ENCODE peak calls at places on chromosomes 5 and 9, in nine cellular contexts. K is prostate gland, C is cardiac fibroblast, E is endothelial cell, M is HepG2, D is lower leg skin, N is NB4, R is spleen, L is GM13977. Z is an unnamed sample.

GRCh38 chr5:28914302-28914701 is 1875.9 kb upstream of the CDH9 start:
- DNase-seq in E (no peak), L (no peak), D (no peak), R (no peak), N (no peak), M (no peak), K (no peak), C (no peak), Z (no peak)

GRCh38 chr5:64612349-64612961 is 77.8 kb upstream of the SHISAL2B start:
- DNase-seq in L (peak), M (peak), N (peak), D (no peak), R (no peak), K (peak), C (peak), E (peak), Z (no peak)

GRCh38 chr5:57804007-57804444 is 321.4 kb upstream of the ACTBL2 start:
- DNase-seq in L (no peak), C (peak), E (no peak), M (no peak), N (no peak), K (no peak), D (no peak), R (no peak), Z (no peak)

GRCh38 chr5:172005708-172006377 is 595 bp downstream of the FBXW11 start:
- DNase-seq in D (no peak), R (peak), L (peak), N (peak), E (peak), C (peak), K (peak), M (peak), Z (peak)

GRCh38 chr5:118857700-118858099 is 130.6 kb downstream of the DTWD2 start:
- DNase-seq in D (no peak), K (no peak), M (no peak), N (peak), L (no peak), E (no peak), C (peak), R (no peak), Z (no peak)

GRCh38 chr5:172683696-172684464 is 42.8 kb downstream of the NEURL1B start:
- DNase-seq in R (peak), M (no peak), K (no peak), L (peak), N (no peak), C (no peak), D (no peak), E (peak), Z (no peak)

GRCh38 chr5:160198148-160198545 is 31.2 kb upstream of the FABP6 start:
- DNase-seq in E (peak), D (no peak), R (no peak), N (no peak), L (no peak), M (no peak), C (no peak), K (no peak), Z (no peak)

GRCh38 chr9:99377790-99378775 is 156.0 kb downstream of the SEC61B start:
- DNase-seq in R (no peak), K (no peak), C (no peak), L (no peak), D (no peak), M (peak), N (no peak), E (no peak), Z (no peak)

GRCh38 chr5:148776780-148777179 is 49.6 kb upstream of the ADRB2 start:
- DNase-seq in D (peak), N (peak), R (no peak), L (no peak), K (no peak), M (no peak), E (no peak), C (peak), Z (no peak)

GRCh38 chr9:129208191-129209091 is 30.4 kb upstream of the IER5L start:
- DNase-seq in M (no peak), L (no peak), C (no peak), E (no peak), R (no peak), N (peak), D (no peak), K (no peak), Z (no peak)

GRCh38 chr5:65198777-65199120 is 283.0 kb downstream of the ADAMTS6 start:
- DNase-seq in M (peak), C (peak), N (no peak), D (no peak), L (no peak), K (no peak), R (no peak), E (no peak), Z (no peak)

GRCh38 chr9:4380406-4380805 is 80.5 kb upstream of the GLIS3 start:
- DNase-seq in L (no peak), K (no peak), D (no peak), E (no peak), R (no peak), C (no peak), N (no peak), M (no peak), Z (no peak)

GRCh38 chr5:68369436-68370125 is 154.0 kb downstream of the PIK3R1 start:
- DNase-seq in D (no peak), C (no peak), L (no peak), R (no peak), M (no peak), N (no peak), E (no peak), K (no peak), Z (no peak)

GRCh38 chr9:14159440-14160222 is 154.3 kb downstream of the NFIB start:
- DNase-seq in R (no peak), D (no peak), M (no peak), E (no peak), L (no peak), K (no peak), C (peak), N (no peak), Z (no peak)

GRCh38 chr9:14155237-14155636 is 158.7 kb downstream of the NFIB start:
- DNase-seq in E (no peak), L (no peak), D (no peak), K (no peak), N (no peak), M (no peak), C (peak), R (no peak), Z (no peak)

GRCh38 chr9:14158911-14159310 is 155.0 kb downstream of the NFIB start:
- DNase-seq in R (no peak), E (no peak), L (no peak), D (no peak), K (no peak), C (peak), M (no peak), N (no peak), Z (no peak)

GRCh38 chr9:14156046-14156445 is 157.9 kb downstream of the NFIB start:
- DNase-seq in M (no peak), E (no peak), D (no peak), N (no peak), R (no peak), L (no peak), K (no peak), C (no peak), Z (no peak)

DNA sequence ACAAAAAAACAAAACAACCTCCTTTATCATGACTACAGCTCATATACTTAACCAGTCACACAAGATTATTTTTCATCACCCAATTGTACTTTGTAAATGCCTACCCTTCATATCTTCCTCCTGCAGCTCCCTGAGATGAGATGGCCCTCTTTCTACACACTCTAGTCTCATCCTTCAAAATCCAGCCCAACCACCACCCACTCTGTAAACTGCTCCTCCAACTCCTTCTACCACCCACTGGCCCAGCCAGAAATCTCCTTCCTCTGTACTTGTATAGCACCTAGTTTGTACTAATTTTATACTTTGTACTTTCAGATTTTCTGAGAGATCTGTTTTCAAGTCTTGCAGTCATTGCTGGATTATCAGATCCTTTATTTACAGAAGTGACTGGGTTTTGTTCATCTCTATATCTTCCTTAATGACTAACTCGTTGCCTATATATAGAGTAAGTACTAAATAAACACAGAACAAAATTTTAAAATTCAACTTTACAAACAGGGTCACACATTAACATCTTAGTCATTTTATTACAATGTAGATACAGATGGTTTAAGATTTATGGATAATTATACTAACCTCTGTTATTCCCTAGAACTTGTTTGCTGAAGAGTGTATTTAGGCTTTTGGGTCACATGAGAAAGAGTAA is 155.7 kb downstream of the NFIB start:
- DNase-seq in D (no peak), R (no peak), N (no peak), L (no peak), K (no peak), E (no peak), M (no peak), C (no peak), Z (no peak)
- TF ChIP-seq CTCF in D (no peak), R (no peak), N (no peak), L (no peak), K (no peak), E (no peak), M (no peak), C (no peak), Z (no peak)

GRCh38 chr5:94254214-94254613 is 364.2 kb downstream of the KIAA0825 start:
- DNase-seq in L (no peak), C (peak), N (peak), K (no peak), R (no peak), D (no peak), E (no peak), M (no peak), Z (no peak)
- TF ChIP-seq CTCF in L (no peak), C (no peak), N (no peak), K (no peak), R (no peak), D (no peak), E (no peak), M (no peak), Z (no peak)

DNA sequence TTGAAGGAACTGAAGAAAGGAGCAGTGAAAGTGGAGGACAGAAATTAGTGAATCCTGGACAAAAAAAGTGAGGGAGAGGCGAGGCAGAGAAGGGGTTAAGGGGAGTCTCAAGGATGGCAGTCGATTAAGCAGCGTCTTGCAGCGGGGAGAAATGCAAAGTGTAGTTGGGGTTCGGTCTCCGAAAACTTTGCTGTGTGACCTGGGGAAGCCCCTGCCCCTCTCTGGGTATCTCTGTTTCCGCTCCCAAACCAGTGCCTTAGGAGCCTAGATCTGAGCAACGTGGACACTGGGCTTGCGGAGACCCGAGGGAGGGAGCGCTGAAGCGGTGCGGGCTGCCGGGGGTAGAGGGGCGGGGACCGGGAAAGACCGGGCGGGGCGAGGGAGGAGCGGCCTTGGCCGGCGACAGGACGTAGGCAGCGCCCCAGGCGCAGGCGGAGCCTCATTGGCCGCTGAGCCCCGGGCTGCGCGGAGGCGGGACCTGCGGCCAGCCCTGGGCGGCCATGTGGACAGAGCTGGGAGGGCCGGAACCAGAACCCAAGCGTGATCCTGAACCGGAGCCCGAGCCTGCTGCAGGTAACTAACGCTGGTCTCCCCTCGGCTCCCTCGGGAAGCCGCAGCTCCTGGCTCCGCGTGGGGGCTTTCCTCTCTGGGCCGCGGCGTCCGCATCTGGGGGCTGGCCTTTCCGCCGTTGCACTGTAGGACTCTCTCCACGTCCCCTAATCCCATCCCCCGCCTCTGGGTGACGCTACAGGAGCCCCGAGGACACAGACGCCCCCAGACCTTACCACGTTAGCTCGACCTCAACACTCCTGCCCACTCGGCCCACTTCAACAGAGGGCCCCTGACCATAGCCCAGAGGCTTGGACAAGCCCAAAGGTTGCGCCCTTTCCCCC is at the start of gene ALDH1B1:
- DNase-seq in L (peak), M (peak), D (peak), C (peak), R (peak), K (peak), N (peak), E (peak), Z (peak)
- TF ChIP-seq CTCF in L (peak), M (peak), D (no peak), C (peak), R (no peak), K (no peak), N (peak), E (no peak), Z (peak)

DNA sequence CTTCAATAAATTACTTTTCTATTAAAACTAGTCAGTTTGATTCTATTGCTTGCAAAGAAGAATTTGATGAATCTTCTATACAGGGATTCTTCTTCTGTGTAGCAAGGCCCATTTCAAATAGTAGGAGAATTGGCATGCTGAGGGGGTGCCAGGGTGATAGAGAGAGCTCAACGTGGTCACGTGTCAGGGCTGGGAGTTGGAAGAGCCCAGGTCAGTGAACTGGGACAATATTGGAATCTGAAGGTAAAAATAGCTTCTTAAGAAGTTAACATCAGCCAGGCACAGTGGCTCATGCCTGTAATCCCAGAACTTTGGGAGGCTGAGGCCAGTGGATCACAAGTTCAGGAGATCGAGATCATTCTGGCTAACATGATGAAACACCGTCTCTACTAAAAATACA is 64.1 kb upstream of the TLE1 start:
- DNase-seq in C (no peak), E (no peak), M (no peak), L (no peak), N (no peak), D (no peak), R (no peak), K (no peak), Z (no peak)
- TF ChIP-seq CTCF in C (no peak), E (no peak), M (no peak), L (no peak), N (no peak), D (no peak), R (no peak), K (no peak), Z (no peak)

GRCh38 chr5:10266839-10267238 is 16.8 kb downstream of the CCT5 start:
- DNase-seq in M (no peak), D (no peak), N (no peak), K (no peak), L (no peak), C (no peak), R (no peak), E (no peak), Z (no peak)
- TF ChIP-seq CTCF in M (no peak), D (no peak), N (no peak), K (no peak), L (no peak), C (no peak), R (no peak), E (no peak), Z (no peak)

DNA sequence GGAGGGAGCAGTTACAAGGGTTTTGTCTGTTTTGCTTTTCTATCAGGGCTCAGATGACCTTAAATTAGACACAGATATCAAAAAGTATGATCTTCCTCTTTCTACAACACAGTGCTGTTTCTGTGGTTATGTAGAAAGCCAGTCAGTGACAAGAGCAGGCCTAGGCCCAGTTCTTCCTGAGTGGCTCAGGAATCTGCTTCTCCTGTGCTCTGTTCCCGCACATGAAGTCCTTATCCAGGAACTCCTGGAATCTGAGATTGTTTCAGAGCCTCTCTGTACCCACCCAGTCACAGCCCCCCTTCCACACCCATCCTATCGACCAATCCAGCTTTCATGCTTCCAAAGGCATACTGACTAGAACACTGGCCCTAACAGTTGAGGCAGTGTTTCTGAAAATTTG is 40.4 kb upstream of the SMU1 start:
- DNase-seq in D (no peak), K (no peak), E (no peak), N (peak), C (no peak), L (no peak), R (peak), M (no peak), Z (no peak)
- TF ChIP-seq CTCF in D (no peak), K (no peak), E (no peak), N (no peak), C (no peak), L (no peak), R (no peak), M (no peak), Z (no peak)

GRCh38 chr5:61624966-61625681 is 293.1 kb downstream of the ZSWIM6 start:
- DNase-seq in C (no peak), M (no peak), D (no peak), E (no peak), N (no peak), L (no peak), R (no peak), K (no peak), Z (no peak)

GRCh38 chr5:61620660-61621650 is 288.9 kb downstream of the ZSWIM6 start:
- DNase-seq in E (no peak), L (no peak), C (no peak), N (no peak), K (peak), M (no peak), R (no peak), D (no peak), Z (no peak)

GRCh38 chr5:61624553-61624952 is 292.5 kb downstream of the ZSWIM6 start:
- DNase-seq in L (no peak), E (no peak), K (no peak), D (no peak), M (no peak), C (no peak), N (no peak), R (no peak), Z (no peak)

GRCh38 chr5:61625682-61626620 is 293.9 kb downstream of the ZSWIM6 start:
- DNase-seq in E (peak), C (peak), R (peak), D (peak), M (no peak), L (peak), K (peak), N (peak), Z (peak)

GRCh38 chr5:61623401-61624069 is 291.5 kb downstream of the ZSWIM6 start:
- DNase-seq in N (peak), M (peak), L (no peak), R (no peak), C (no peak), K (no peak), E (peak), D (no peak), Z (no peak)
- TF ChIP-seq CTCF in N (no peak), M (no peak), L (no peak), R (no peak), C (no peak), K (no peak), E (no peak), D (no peak), Z (peak)

GRCh38 chr5:7894439-7894838 is 25.5 kb downstream of the MTRR start:
- DNase-seq in L (no peak), M (no peak), N (no peak), C (no peak), E (no peak), K (no peak), R (no peak), D (no peak), Z (no peak)

GRCh38 chr5:7897014-7897600 is 28.2 kb downstream of the MTRR start:
- DNase-seq in E (peak), D (no peak), N (peak), R (no peak), C (peak), M (peak), K (no peak), L (no peak), Z (no peak)

GRCh38 chr5:7894860-7895259 is 25.9 kb downstream of the MTRR start:
- DNase-seq in K (no peak), L (peak), N (no peak), D (no peak), M (no peak), E (no peak), C (no peak), R (no peak), Z (no peak)
- TF ChIP-seq CTCF in K (no peak), L (no peak), N (no peak), D (no peak), M (no peak), E (no peak), C (no peak), R (no peak), Z (no peak)

GRCh38 chr9:13448482-13448881 is 169.0 kb upstream of the MPDZ start:
- DNase-seq in D (no peak), N (no peak), M (no peak), R (no peak), L (no peak), E (no peak), K (no peak), C (no peak), Z (no peak)

GRCh38 chr9:13445123-13445522 is 165.6 kb upstream of the MPDZ start:
- DNase-seq in D (no peak), M (no peak), R (no peak), N (no peak), E (no peak), L (no peak), C (peak), K (no peak), Z (no peak)

GRCh38 chr9:13446261-13446660 is 166.8 kb upstream of the MPDZ start:
- DNase-seq in N (no peak), C (no peak), K (no peak), L (no peak), M (no peak), D (no peak), E (no peak), R (no peak), Z (no peak)

GRCh38 chr9:13447551-13448422 is 168.3 kb upstream of the MPDZ start:
- DNase-seq in K (no peak), R (no peak), E (peak), C (peak), D (no peak), L (no peak), N (no peak), M (no peak), Z (no peak)

DNA sequence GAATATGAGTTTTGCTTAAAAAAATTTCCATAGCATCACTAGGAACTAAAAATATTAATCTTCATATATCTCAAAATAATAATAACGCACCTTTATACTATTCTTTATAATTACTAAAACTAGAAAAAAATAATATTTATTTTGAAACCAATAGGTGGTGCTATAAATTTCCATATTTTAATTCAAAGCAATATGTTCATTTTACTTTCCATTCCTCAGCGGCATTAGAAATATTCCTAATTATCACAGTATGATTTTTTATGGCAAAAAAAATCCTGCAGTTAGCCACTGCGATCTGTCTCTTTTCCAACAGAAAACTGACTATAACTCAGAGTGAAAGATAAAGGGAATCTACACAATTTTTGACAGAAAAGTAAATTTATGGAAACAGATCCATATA is 167.4 kb upstream of the MPDZ start:
- DNase-seq in R (no peak), N (no peak), L (no peak), M (no peak), D (no peak), C (peak), K (no peak), E (no peak), Z (no peak)
- TF ChIP-seq CTCF in R (no peak), N (no peak), L (no peak), M (no peak), D (no peak), C (peak), K (no peak), E (no peak), Z (peak)

DNA sequence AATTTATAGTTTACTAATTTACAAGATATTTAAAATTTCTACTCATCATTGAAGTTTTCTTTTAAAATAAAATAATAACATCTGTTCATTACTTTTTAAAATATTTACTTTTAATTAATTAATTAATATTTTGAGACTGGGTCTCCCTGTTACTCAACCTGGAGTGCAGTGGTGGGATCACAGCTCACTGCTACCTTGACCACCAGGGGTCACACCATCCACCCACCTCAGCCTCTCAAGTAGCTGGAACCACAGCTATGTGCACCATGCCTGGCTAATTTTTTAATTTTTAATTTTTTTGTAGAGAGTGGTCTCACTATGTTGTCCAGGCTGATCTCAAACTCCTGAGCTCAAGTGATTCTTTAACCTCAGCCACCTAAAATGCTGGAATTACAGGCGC is 1013.6 kb downstream of the CDH9 start:
- DNase-seq in M (peak), E (peak), L (no peak), K (no peak), R (no peak), C (no peak), N (peak), D (no peak), Z (no peak)
- TF ChIP-seq CTCF in M (peak), E (peak), L (no peak), K (no peak), R (no peak), C (no peak), N (peak), D (no peak), Z (peak)

Z was measured in type B pancreatic cell.